ENCODE peak calls at places on chromosome 14, in seven cellular contexts. X, P, S, Y, R, K and G are unnamed samples.
A peak's percentile ranks its signal among the peaks of the same experiment; 100 is the strongest.

GRCh38 chr14:59269431-59269830 is 81.0 kb downstream of the DAAM1 start:
- DNase-seq in Y (no peak), K (no peak), S (no peak), X (no peak), R (no peak), P (no peak), G (no peak)

GRCh38 chr14:64074961-64075619 is 219.1 kb downstream of the ESR2 start:
- DNase-seq in P (no peak), X (no peak), R (no peak), S (no peak), Y (no peak), K (no peak), G (no peak)

GRCh38 chr14:74888164-74889158 is 6.7 kb downstream of the DLST start:
- DNase-seq in R (no peak), K (no peak), X (no peak), S (no peak), Y (no peak), P (no peak), G (no peak)

GRCh38 chr14:21913759-21914158 is 240.1 kb upstream of the OR4E1 start:
- DNase-seq in Y (peak; percentile 43), S (peak; percentile 33), P (no peak), X (peak; percentile 69), R (peak; percentile 83), K (peak; percentile 78), G (peak; percentile 56)

GRCh38 chr14:99229654-99230215 is 42.3 kb downstream of the BCL11B start:
- DNase-seq in S (no peak), Y (no peak), X (no peak), P (no peak), K (no peak), R (peak; percentile 65), G (no peak)

GRCh38 chr14:59406454-59407245 is 58.5 kb downstream of the GPR135 start:
- DNase-seq in S (no peak), X (no peak), R (no peak), P (no peak), K (no peak), Y (no peak), G (no peak)

GRCh38 chr14:99706121-99706900 is 22.2 kb downstream of the CYP46A1 start:
- DNase-seq in X (no peak), K (no peak), P (no peak), R (peak; percentile 19), Y (peak; percentile 21), S (no peak), G (no peak)

GRCh38 chr14:99757331-99758070 is 35.7 kb upstream of the EML1 start:
- DNase-seq in X (no peak), P (no peak), S (peak; percentile 93), Y (no peak), K (no peak), R (no peak), G (no peak)

GRCh38 chr14:56359245-56359644 is 220.4 kb upstream of the TMEM260 start:
- DNase-seq in Y (no peak), P (no peak), S (no peak), R (no peak), X (no peak), K (no peak), G (no peak)

GRCh38 chr14:62661818-62662217 is 383.4 kb downstream of the KCNH5 start:
- DNase-seq in R (no peak), P (no peak), K (no peak), X (no peak), Y (no peak), S (no peak), G (no peak)

GRCh38 chr14:32764131-32764530 is 174.5 kb upstream of the NPAS3 start:
- DNase-seq in R (no peak), Y (no peak), X (no peak), P (no peak), K (no peak), S (no peak), G (no peak)

GRCh38 chr14:75222208-75222701 is 45.8 kb upstream of the TMED10 start:
- DNase-seq in Y (no peak), K (no peak), P (no peak), S (no peak), R (peak; percentile 67), X (no peak), G (no peak)

GRCh38 chr14:60753264-60754126 is 18.9 kb downstream of the MNAT1 start:
- DNase-seq in P (no peak), Y (no peak), K (peak; percentile 77), X (no peak), R (peak; percentile 55), S (no peak), G (peak; percentile 65)

GRCh38 chr14:65291561-65291960 is 121.0 kb upstream of the FUT8 start:
- DNase-seq in R (no peak), P (no peak), X (no peak), Y (no peak), S (no peak), K (no peak), G (no peak)

GRCh38 chr14:53581497-53581896 is 375.1 kb downstream of the BMP4 start:
- DNase-seq in Y (no peak), X (no peak), R (no peak), P (no peak), K (no peak), S (no peak), G (no peak)

GRCh38 chr14:61620130-61620946 is 75.0 kb upstream of the HIF1A start:
- DNase-seq in K (no peak), X (no peak), Y (no peak), P (no peak), S (no peak), R (no peak), G (no peak)

GRCh38 chr14:78836777-78837176 is 666.6 kb downstream of the NRXN3 start:
- DNase-seq in K (no peak), Y (peak; percentile 34), P (no peak), X (peak; percentile 45), R (peak; percentile 43), S (peak; percentile 48), G (no peak)

GRCh38 chr14:96143906-96144305 is 60.7 kb upstream of the BDKRB2 start:
- DNase-seq in R (no peak), S (no peak), X (no peak), Y (no peak), P (no peak), K (no peak), G (no peak)

GRCh38 chr14:63713058-63713457 is 14.8 kb downstream of the SGPP1 start:
- DNase-seq in X (no peak), K (no peak), R (no peak), Y (no peak), S (no peak), P (no peak), G (no peak)

GRCh38 chr14:35470775-35471174 is 63.2 kb upstream of the INSM2 start:
- DNase-seq in X (no peak), P (no peak), Y (no peak), R (no peak), K (no peak), S (no peak), G (no peak)

GRCh38 chr14:58947816-58948440 is 240.5 kb upstream of the DAAM1 start:
- DNase-seq in S (no peak), R (no peak), K (no peak), Y (no peak), P (no peak), X (no peak), G (no peak)

GRCh38 chr14:52031781-52032180 is 37.1 kb downstream of the NID2 start:
- DNase-seq in P (no peak), X (no peak), R (no peak), Y (no peak), K (no peak), S (no peak), G (no peak)

GRCh38 chr14:79992799-79993198 is 218.5 kb downstream of the DIO2 start:
- DNase-seq in X (no peak), Y (no peak), K (no peak), S (no peak), P (no peak), R (no peak), G (no peak)
- H3K27ac ChIP-seq in X (no peak overlapping the region), Y (no peak overlapping the region), K (no peak overlapping the region), S (no peak overlapping the region), P (no peak overlapping the region), R (no peak overlapping the region), G (no peak overlapping the region)

GRCh38 chr14:69519253-69519661 is 34.7 kb downstream of the PLEKHD1 start:
- DNase-seq in Y (no peak), X (no peak), K (no peak), R (no peak), P (no peak), S (no peak), G (no peak)
- H3K27ac ChIP-seq in Y (no peak overlapping the region), X (no peak overlapping the region), K (no peak overlapping the region), R (no peak overlapping the region), P (no peak overlapping the region), S (no peak overlapping the region), G (no peak overlapping the region)

GRCh38 chr14:72577521-72577920 is 316.4 kb downstream of the DPF3 start:
- DNase-seq in S (no peak), X (no peak), Y (no peak), P (no peak), R (no peak), K (no peak), G (no peak)

GRCh38 chr14:72578514-72578913 is 315.4 kb downstream of the DPF3 start:
- DNase-seq in R (no peak), X (no peak), Y (no peak), K (no peak), S (no peak), P (no peak), G (no peak)

GRCh38 chr14:72576258-72576657 is 317.6 kb downstream of the DPF3 start:
- DNase-seq in Y (no peak), S (no peak), X (no peak), K (no peak), P (no peak), R (no peak), G (no peak)

GRCh38 chr14:72574687-72575086 is 319.2 kb downstream of the DPF3 start:
- DNase-seq in P (no peak), R (no peak), S (no peak), Y (no peak), X (no peak), K (no peak), G (no peak)

GRCh38 chr14:72573725-72574426 is 320.0 kb downstream of the DPF3 start:
- DNase-seq in S (no peak), K (no peak), R (no peak), P (no peak), X (no peak), Y (no peak), G (no peak)
- H3K27ac ChIP-seq in S (no peak overlapping the region), K (no peak overlapping the region), R (no peak overlapping the region), P (no peak overlapping the region), X (no peak overlapping the region), Y (no peak overlapping the region), G (no peak overlapping the region)

GRCh38 chr14:39763402-39763890 is 331.2 kb upstream of the FBXO33 start:
- DNase-seq in S (no peak), P (no peak), R (no peak), X (no peak), K (no peak), Y (no peak), G (no peak)

GRCh38 chr14:39765676-39766075 is 333.4 kb upstream of the FBXO33 start:
- DNase-seq in R (no peak), S (no peak), X (no peak), K (no peak), Y (no peak), P (no peak), G (no peak)

GRCh38 chr14:39766397-39767000 is 334.3 kb upstream of the FBXO33 start:
- DNase-seq in X (no peak), P (no peak), R (no peak), S (no peak), Y (no peak), K (no peak), G (no peak)

GRCh38 chr14:39768579-39768978 is 336.3 kb upstream of the FBXO33 start:
- DNase-seq in X (no peak), P (no peak), Y (no peak), K (no peak), S (no peak), R (no peak), G (no peak)

GRCh38 chr14:39762576-39763401 is 330.6 kb upstream of the FBXO33 start:
- DNase-seq in R (no peak), Y (no peak), K (no peak), X (no peak), S (no peak), P (no peak), G (no peak)
- H3K27ac ChIP-seq in R (no peak overlapping the region), Y (no peak overlapping the region), K (no peak overlapping the region), X (no peak overlapping the region), S (no peak overlapping the region), P (no peak overlapping the region), G (no peak overlapping the region)